ENCODE peak calls at places on chromosome 19, in seven cellular contexts. N, U, D, I, K, H and M are unnamed samples.

GRCh38 chr19:31992750-31993149 is 352.7 kb upstream of the ZNF507 start:
- DNase-seq in D (no peak), N (no peak), H (no peak), U (no peak), K (no peak), I (no peak), M (peak)

GRCh38 chr19:10817291-10818038 is 18.5 kb downstream of the TMED1 start:
- DNase-seq in H (peak), U (peak), K (no peak), D (peak), N (no peak), I (peak), M (no peak)

GRCh38 chr19:41753936-41754529 is 1.3 kb upstream of the CEACAM6 start:
- DNase-seq in K (peak), D (peak), U (peak), I (peak), H (no peak), N (peak), M (no peak)

GRCh38 chr19:48812094-48812929 is 1.5 kb upstream of the BCAT2 start:
- DNase-seq in N (peak), H (peak), U (peak), I (peak), D (peak), K (no peak), M (peak)

GRCh38 chr19:18751571-18751970 is 39.5 kb downstream of the COMP start:
- DNase-seq in K (no peak), D (no peak), H (no peak), I (no peak), U (no peak), N (no peak), M (no peak)

GRCh38 chr19:57934820-57935665 is at the start of gene ZNF418:
- DNase-seq in I (peak), K (no peak), U (peak), N (no peak), H (peak), D (peak), M (no peak)

GRCh38 chr19:40594657-40595077 is 6.5 kb upstream of the LTBP4 start:
- DNase-seq in K (no peak), D (no peak), H (no peak), I (no peak), N (peak), U (no peak), M (no peak)

GRCh38 chr19:40805258-40805868 is 6.4 kb downstream of the EGLN2 start:
- DNase-seq in H (no peak), K (no peak), N (no peak), U (no peak), I (peak), D (peak), M (no peak)

GRCh38 chr19:15456871-15457700 is 7.3 kb downstream of the RASAL3 start:
- DNase-seq in I (no peak), U (peak), N (peak), K (peak), D (no peak), H (peak), M (no peak)

GRCh38 chr19:19788015-19788414 is 33.5 kb downstream of the ZNF506 start:
- DNase-seq in I (no peak), U (no peak), H (no peak), N (no peak), K (no peak), D (no peak), M (no peak)

GRCh38 chr19:16519230-16519687 is 23.0 kb downstream of the CHERP start:
- DNase-seq in I (no peak), H (no peak), N (no peak), U (no peak), D (no peak), K (no peak), M (no peak)

GRCh38 chr19:556611-557382 is 12.9 kb downstream of the GZMM start:
- DNase-seq in H (no peak), U (no peak), I (no peak), K (no peak), N (peak), D (no peak), M (no peak)

GRCh38 chr19:40605201-40605971 is 4.2 kb downstream of the LTBP4 start:
- DNase-seq in U (peak), D (peak), N (peak), K (peak), I (peak), H (peak), M (no peak)

GRCh38 chr19:48806518-48806817 is 4.4 kb downstream of the BCAT2 start:
- DNase-seq in H (peak), K (no peak), N (peak), D (no peak), U (peak), I (peak), M (no peak)

GRCh38 chr19:17448190-17448967 is at the start of gene TMEM221:
- DNase-seq in D (peak), K (no peak), U (peak), H (peak), N (peak), I (peak), M (no peak)

GRCh38 chr19:43476606-43477005 is 11.2 kb upstream of the LYPD3 start:
- DNase-seq in N (no peak), U (no peak), I (no peak), K (no peak), H (no peak), D (no peak), M (no peak)

GRCh38 chr19:56942749-56943148 is 102.2 kb upstream of the PEG3 start:
- DNase-seq in N (peak), I (peak), H (peak), U (no peak), D (peak), K (no peak), M (no peak)

GRCh38 chr19:39679791-39680168 is 24.1 kb downstream of the LGALS16 start:
- DNase-seq in U (no peak), N (no peak), K (no peak), I (no peak), D (no peak), H (no peak), M (no peak)

GRCh38 chr19:49118565-49119410 is at the start of gene C19orf73:
- DNase-seq in D (peak), H (peak), N (peak), U (peak), I (peak), K (peak), M (peak)

GRCh38 chr19:3375221-3376088 is 9.1 kb downstream of the NFIC start:
- DNase-seq in U (no peak), N (peak), K (no peak), H (peak), I (peak), D (peak), M (peak)

GRCh38 chr19:35622750-35623149 is 6.1 kb upstream of the RBM42 start:
- DNase-seq in D (no peak), N (no peak), I (no peak), K (no peak), U (no peak), H (peak), M (no peak)

GRCh38 chr19:11381535-11382369 is 2.4 kb downstream of the EPOR start:
- DNase-seq in K (peak), D (peak), U (peak), N (no peak), H (peak), I (peak), M (no peak)

GRCh38 chr19:3145909-3146676 is 10.3 kb downstream of the GNA15 start:
- DNase-seq in H (no peak), D (no peak), N (no peak), U (no peak), K (no peak), I (no peak), M (no peak)

GRCh38 chr19:403221-404036 is 5.5 kb downstream of the C2CD4C start:
- DNase-seq in U (no peak), N (no peak), H (peak), D (no peak), I (no peak), K (no peak), M (no peak)

GRCh38 chr19:41324921-41325639 is 15.1 kb downstream of the CCDC97 start:
- DNase-seq in N (peak), K (no peak), H (peak), I (no peak), D (peak), U (peak), M (no peak)

GRCh38 chr19:44767295-44768180 is 10.2 kb upstream of the CBLC start:
- DNase-seq in H (no peak), D (no peak), N (no peak), K (no peak), I (no peak), U (no peak), M (no peak)

GRCh38 chr19:33302175-33302973 is at the start of gene CEBPA:
- DNase-seq in K (peak), H (peak), N (peak), I (peak), U (peak), D (peak), M (no peak)

DNA sequence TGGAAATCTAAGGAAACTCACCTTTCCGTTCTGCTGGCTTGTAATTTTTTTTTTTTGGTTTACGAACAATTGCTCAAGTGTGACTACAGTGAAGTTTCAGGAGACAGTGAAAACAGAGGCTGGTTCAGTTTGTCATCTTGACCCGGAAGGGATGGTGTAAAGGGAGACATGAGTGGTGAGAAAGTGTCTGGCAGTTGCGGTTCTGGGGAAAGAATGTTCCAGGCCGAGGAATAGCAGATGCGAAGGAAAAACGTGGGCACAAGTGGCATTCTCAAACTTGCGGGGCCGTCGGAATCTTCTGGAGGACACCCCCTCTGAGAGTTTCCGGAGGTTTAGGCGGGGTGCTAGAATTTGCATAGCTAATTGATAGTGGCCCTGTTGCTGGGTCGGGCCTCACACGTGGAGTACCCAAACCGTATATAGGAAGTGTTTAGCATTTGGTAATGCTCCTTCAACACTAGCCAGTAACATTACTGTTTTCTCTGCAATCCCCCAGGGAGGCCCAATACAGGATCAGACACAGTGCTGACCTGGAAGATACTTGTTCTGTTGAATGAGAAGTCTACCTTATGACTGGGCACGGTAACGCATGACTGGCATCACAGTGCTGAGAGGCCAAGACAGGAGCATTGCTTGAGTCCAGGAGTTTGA is 2.8 kb upstream of the TNFSF9 start:
- DNase-seq in D (no peak), U (no peak), N (no peak), I (no peak), K (no peak), H (no peak), M (no peak)
- H3K4me3 ChIP-seq in D (no peak), U (no peak), N (no peak), I (no peak), K (no peak), H (no peak), M (no peak)

GRCh38 chr19:47762615-47763308 is 15.7 kb upstream of the SELENOW start:
- DNase-seq in D (no peak), H (no peak), I (no peak), N (no peak), U (peak), K (no peak), M (no peak)
- TF ChIP-seq POLR2AphosphoS5 in D (no peak), H (no peak), I (peak), N (no peak), U (no peak), K (no peak), M (peak)

DNA sequence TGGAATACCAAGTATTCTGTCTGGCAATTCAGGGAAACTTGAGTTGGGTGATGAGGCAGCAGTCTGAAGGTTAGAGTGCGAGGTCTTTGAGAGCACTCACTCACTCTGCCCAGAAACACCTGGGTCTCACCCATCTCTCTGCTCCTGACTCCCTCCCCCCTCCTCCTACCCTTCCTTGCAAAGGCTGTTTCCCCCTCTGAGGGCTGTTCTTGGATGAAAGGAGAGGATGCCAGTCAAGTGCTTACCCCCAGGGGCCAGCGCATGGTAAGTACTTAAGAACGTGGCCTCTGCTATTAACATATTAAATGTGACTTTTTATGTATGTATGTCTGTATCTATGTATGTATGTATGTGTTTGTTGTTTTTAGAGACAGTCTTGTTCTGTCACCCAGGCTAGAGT is 22.5 kb downstream of the SIPA1L3 start:
- DNase-seq in K (no peak), I (no peak), H (no peak), U (peak), N (no peak), D (no peak), M (no peak)
- TF ChIP-seq CTCF in K (no peak), I (no peak), H (no peak), U (no peak), N (no peak), D (no peak), M (no peak)

GRCh38 chr19:38263696-38264485 is 482 bp upstream of the SPINT2 start:
- DNase-seq in K (peak), D (peak), N (peak), U (peak), H (peak), I (peak), M (no peak)
- H3K4me3 ChIP-seq in K (peak), D (peak), N (no peak), U (peak), H (peak), I (peak), M (peak)

GRCh38 chr19:46141421-46141820 is 6.6 kb upstream of the IGFL2 start:
- DNase-seq in I (no peak), N (no peak), D (no peak), K (no peak), H (no peak), U (no peak), M (peak)

GRCh38 chr19:46147166-46147740 is 785 bp upstream of the IGFL2 start:
- DNase-seq in U (no peak), I (no peak), N (no peak), D (no peak), H (no peak), K (no peak), M (peak)

GRCh38 chr19:46142294-46142693 is 5.7 kb upstream of the IGFL2 start:
- DNase-seq in K (no peak), I (no peak), D (no peak), N (no peak), H (no peak), U (no peak), M (peak)

GRCh38 chr19:46147791-46148288 is at the start of gene IGFL2:
- DNase-seq in H (no peak), N (no peak), K (peak), U (no peak), I (no peak), D (no peak), M (peak)

DNA sequence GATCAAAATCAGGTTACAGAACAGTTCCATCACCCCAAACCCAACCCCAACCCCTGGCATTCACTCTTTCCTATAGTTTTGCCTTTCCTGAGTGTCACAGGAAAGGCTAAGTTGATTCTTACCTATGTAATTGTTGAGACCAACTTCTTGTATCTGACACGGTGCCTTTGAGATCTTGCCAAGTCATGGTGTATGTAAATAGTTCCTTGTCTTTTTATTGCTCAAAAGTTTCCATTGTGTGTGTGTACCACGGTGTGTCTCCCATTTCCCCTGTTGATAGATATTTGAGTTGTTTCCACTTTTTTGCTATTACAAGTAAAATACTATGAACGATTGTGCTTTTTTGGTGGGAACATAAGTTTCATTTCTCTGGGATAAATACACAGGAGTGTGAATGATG is 3.3 kb upstream of the IGFL2 start:
- DNase-seq in D (peak), H (no peak), K (no peak), U (no peak), I (no peak), N (no peak), M (peak)
- TF ChIP-seq POLR2AphosphoS5 in D (no peak), H (no peak), K (no peak), U (no peak), I (no peak), N (no peak), M (no peak)

GRCh38 chr19:4547303-4548237 is 7.7 kb upstream of the LRG1 start:
- DNase-seq in N (no peak), H (peak), D (no peak), K (no peak), I (peak), U (no peak), M (no peak)
- TF ChIP-seq CTCF in N (peak), H (peak), D (no peak), K (no peak), I (no peak), U (peak), M (no peak)

DNA sequence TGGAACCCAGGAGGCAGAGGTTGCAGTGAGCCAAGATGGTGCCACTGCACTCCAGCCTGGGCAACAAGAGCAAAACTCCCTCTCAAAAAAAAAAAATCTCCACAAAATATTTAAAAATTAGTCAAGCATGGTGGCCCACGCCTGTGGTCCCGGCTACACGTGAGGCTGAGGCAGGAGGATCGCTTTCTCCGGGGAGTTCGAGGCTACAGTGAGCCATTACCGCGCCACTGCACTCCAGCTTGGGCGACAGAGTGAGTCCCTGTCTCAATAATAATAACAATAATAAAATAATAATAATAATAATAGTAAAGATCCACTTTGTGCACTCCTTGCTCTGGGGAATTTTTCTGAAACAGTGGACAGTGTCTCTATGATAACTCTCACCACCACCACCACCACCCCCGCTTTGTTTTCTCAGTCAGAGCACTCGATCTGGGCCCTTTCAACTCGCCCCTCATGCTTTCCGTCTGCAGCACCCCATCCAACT is 8.7 kb downstream of the NAPSA start:
- DNase-seq in H (no peak), U (no peak), N (no peak), D (no peak), K (no peak), I (no peak), M (no peak)
- H3K4me3 ChIP-seq in H (peak), U (no peak), N (no peak), D (no peak), K (no peak), I (peak), M (peak)

DNA sequence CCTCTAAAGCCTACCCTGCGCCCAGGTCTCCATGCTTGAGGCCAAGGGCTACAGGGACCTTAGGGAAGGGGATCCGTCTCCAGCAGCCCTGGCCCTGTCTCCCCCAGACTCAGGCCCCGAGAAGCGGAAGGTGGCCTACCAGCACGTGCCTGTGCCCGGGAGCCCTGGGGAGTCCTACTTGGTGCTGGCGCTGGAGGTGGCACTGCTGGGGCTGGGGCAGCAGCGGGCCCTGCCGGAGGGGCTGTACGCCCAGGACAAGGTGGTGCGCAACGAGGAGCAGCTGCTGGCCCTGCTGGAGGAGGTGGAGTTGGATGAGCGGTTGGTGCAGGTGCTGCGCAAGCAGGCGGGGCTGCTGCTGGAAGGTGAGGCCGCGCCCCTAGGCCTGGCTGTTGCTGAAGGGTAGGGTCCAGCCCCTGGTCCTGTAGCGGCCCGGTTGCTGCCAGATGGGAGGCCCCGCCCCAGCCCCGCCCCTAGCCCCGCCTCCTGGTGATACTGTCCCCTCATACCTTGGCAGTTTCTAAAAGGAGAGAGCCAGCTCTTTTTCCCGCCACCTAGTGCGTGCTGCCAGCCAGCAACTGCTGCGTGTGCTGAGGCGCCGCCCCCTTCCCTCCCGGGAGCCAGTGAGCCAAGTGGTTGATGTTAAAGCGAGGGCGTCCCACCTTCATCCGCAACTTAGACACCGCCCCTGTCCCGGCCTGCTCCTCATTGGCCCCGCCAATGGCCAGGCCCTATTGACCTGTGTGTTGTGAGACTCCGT is 22.6 kb downstream of the ZSWIM4 start:
- DNase-seq in U (peak), D (peak), N (peak), I (peak), K (no peak), H (peak), M (no peak)
- TF ChIP-seq POLR2AphosphoS5 in U (peak), D (no peak), N (no peak), I (peak), K (no peak), H (no peak), M (peak)

GRCh38 chr19:53945441-53945840 is 17.3 kb upstream of the CACNG8 start:
- DNase-seq in K (peak), I (no peak), N (peak), U (peak), H (no peak), D (no peak), M (no peak)

GRCh38 chr19:53944933-53945332 is 17.8 kb upstream of the CACNG8 start:
- DNase-seq in K (no peak), I (no peak), H (no peak), D (no peak), U (no peak), N (no peak), M (no peak)

GRCh38 chr19:53945998-53946397 is 16.7 kb upstream of the CACNG8 start:
- DNase-seq in H (no peak), I (no peak), N (no peak), U (no peak), K (no peak), D (no peak), M (no peak)

GRCh38 chr19:53944416-53944815 is 18.3 kb upstream of the CACNG8 start:
- DNase-seq in K (no peak), N (no peak), I (no peak), D (no peak), U (no peak), H (no peak), M (no peak)

GRCh38 chr19:53942001-53942786 is 20.5 kb upstream of the CACNG8 start:
- DNase-seq in H (peak), I (no peak), U (peak), K (no peak), N (peak), D (no peak), M (no peak)
- TF ChIP-seq CTCF in H (no peak), I (no peak), U (peak), K (no peak), N (peak), D (no peak), M (no peak)